ENCODE peak calls at places on chromosomes 11 and 22, in six cellular contexts. T is spleen, K is upper lobe of right lung, P is neural progenitor cell, V is Caco-2, W is heart left ventricle. Q is an unnamed sample. For H3K27me3, the result is how much of the 10 kb centered on the place peaks cover.

GRCh38 chr11:96199563-96200025 is 143.4 kb downstream of the MAML2 start:
- DNase-seq in P (no peak), V (no peak), K (no peak), W (no peak), T (no peak), Q (no peak)

GRCh38 chr11:4740735-4741134 is 29.0 kb downstream of the OR51F1 start:
- DNase-seq in K (no peak), V (no peak), W (no peak), P (no peak), T (no peak), Q (no peak)

GRCh38 chr22:22614065-22614464 is 30.3 kb upstream of the GGTLC2 start:
- DNase-seq in W (no peak), P (no peak), K (no peak), V (no peak), T (no peak), Q (no peak)

GRCh38 chr11:95661159-95661558 is 128.4 kb downstream of the FAM76B start:
- DNase-seq in K (no peak), V (no peak), T (no peak), P (no peak), W (no peak), Q (no peak)

GRCh38 chr22:25928038-25928437 is 186.1 kb downstream of the MYO18B start:
- DNase-seq in K (no peak), W (no peak), V (no peak), P (no peak), T (no peak), Q (no peak)

GRCh38 chr11:72432347-72433287 is 1.7 kb downstream of the CLPB start:
- DNase-seq in V (no peak), K (no peak), T (no peak), P (no peak), W (no peak), Q (no peak)

GRCh38 chr22:49869855-49870712 is 16.4 kb downstream of the ZBED4 start:
- DNase-seq in W (no peak), T (no peak), K (no peak), V (no peak), P (no peak), Q (no peak)

GRCh38 chr22:26534874-26535470 is 22.7 kb upstream of the TFIP11 start:
- DNase-seq in T (no peak), W (no peak), P (no peak), K (no peak), V (no peak), Q (no peak)

GRCh38 chr11:65112551-65113360 is 1.1 kb downstream of the TM7SF2 start:
- DNase-seq in K (peak), V (peak), W (peak), T (peak), P (peak), Q (peak)

GRCh38 chr11:64237484-64237951 is 3.1 kb downstream of the VEGFB start:
- DNase-seq in V (no peak), P (no peak), W (no peak), T (no peak), K (peak), Q (no peak)

GRCh38 chr11:122981388-122982264 is at the start of gene BSX:
- DNase-seq in K (peak), P (peak), T (no peak), W (peak), V (peak), Q (peak)

GRCh38 chr11:44609783-44610155 is 44.3 kb downstream of the CD82 start:
- DNase-seq in V (no peak), W (no peak), P (no peak), K (no peak), T (no peak), Q (no peak)

GRCh38 chr11:36455658-36456111 is 54.4 kb downstream of the TRAF6 start:
- DNase-seq in V (no peak), K (peak), P (peak), W (peak), T (no peak), Q (peak)

GRCh38 chr11:106482920-106483761 is 405.7 kb downstream of the AASDHPPT start:
- DNase-seq in K (no peak), V (no peak), T (no peak), W (no peak), P (peak), Q (no peak)

GRCh38 chr11:109849946-109850345 is 243.2 kb upstream of the ZC3H12C start:
- DNase-seq in K (no peak), W (no peak), T (no peak), V (no peak), P (peak), Q (no peak)

GRCh38 chr11:112394304-112394703 is 133.6 kb upstream of the PLET1 start:
- DNase-seq in V (no peak), K (no peak), T (no peak), W (no peak), P (no peak), Q (no peak)

GRCh38 chr22:43200031-43200430 is 13.1 kb upstream of the TTLL12 start:
- DNase-seq in V (no peak), P (no peak), W (no peak), T (no peak), K (no peak), Q (no peak)

GRCh38 chr22:42162728-42163489 is 32.3 kb upstream of the CYP2D6 start:
- DNase-seq in W (no peak), V (no peak), P (no peak), K (no peak), T (no peak), Q (no peak)

GRCh38 chr11:113618360-113618759 is 87.7 kb downstream of the TMPRSS5 start:
- DNase-seq in K (no peak), T (no peak), V (no peak), P (no peak), W (no peak), Q (no peak)

GRCh38 chr11:36102868-36103267 is 159.0 kb downstream of the LDLRAD3 start:
- DNase-seq in T (no peak), V (no peak), W (no peak), K (no peak), P (no peak), Q (no peak)

GRCh38 chr11:13667795-13668101 is 720 bp upstream of the FAR1 start:
- DNase-seq in T (no peak), P (no peak), W (no peak), V (no peak), K (no peak), Q (no peak)

GRCh38 chr11:61332266-61332822 is 561 bp downstream of the DDB1 start:
- DNase-seq in W (no peak), P (peak), K (no peak), V (no peak), T (no peak), Q (peak)

GRCh38 chr11:23789200-23789853 is 707.5 kb upstream of the LUZP2 start:
- DNase-seq in V (no peak), W (no peak), T (no peak), P (no peak), K (no peak), Q (no peak)

DNA sequence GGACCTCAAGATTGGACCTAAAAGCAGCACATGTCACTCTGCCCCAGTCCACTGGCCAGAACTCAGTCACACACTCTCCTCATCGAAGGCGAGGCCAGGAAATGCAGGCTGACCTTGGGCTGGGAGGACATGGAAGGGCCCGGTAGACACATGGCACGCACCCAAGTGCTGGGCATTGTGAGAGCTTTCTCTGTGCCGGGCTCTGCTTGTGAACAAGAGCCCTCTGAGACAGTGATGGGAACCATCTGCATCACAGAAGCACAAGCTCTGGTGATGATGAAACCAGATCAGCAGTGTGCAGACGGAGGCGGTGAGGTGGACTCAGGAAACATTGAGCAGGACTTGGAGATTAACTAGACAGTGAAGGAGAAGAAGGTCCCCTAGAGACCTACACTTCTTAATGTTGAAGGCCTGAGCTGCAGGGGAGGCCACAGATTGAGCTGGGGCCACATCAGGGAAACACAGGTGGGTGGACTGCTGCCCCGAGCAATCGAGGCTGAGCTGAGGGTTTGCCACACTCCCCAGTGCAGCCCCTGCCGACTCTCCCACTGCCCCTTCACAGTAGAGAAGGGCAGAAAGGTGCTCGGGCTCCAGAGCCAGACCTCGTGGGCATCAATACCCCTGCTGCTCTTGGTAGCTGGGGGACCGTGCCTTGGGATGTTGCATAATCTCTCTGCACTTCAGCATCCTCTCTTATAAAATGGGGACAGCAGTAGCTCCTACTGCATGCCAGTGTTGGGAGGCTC is 1460.5 kb downstream of the TBC1D22A start:
- DNase-seq in V (no peak), T (peak), K (no peak), W (no peak), P (no peak), Q (peak)
- H3K27me3 ChIP-seq in V (under half), T (under half), K (under half), W (under half), P (under half), Q (under half)

DNA sequence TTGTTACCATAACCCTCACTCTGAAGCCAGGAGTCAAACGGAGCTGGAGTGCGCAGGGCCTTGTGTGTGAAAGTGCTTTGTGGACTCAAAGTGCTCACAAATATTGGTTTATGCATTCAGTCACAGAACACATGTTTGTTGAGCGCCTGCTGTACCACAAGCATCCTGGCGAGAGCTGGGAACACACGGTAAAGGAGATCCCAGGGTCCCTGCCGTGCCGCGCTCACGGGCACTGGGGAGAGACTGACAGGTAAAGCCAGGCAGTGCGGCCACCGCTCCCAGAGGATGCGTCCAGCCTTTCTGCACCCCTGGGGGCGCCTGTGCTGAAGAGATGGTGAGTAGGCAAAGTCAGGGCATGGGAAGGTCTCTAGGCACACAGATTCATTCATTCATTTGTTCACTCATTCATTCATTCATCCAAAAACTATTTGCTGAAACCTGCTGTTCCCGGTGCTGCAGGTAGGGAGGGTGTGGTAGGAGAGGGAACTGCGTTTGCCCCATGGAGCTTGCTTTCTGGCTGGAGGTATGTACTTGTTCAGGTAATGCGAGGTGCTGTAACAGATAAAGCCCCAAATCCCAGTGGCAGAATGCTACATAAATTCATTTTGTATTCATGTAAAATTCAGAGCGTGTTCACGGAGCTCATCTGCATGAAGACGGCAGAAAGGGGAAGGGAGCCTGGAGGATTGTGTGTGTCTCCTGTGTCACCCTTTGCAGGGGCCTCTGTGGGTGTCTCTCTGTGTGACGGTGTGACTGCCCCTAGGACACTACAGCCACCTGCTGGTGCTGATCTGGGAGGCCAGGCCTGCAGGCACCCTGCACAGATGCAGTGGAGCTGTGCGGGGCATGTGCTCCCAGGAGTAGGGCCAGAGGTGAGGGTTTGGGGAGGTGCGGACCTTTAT is 167.0 kb upstream of the B3GAT1 start:
- DNase-seq in T (no peak), P (no peak), V (peak), W (no peak), K (no peak), Q (peak)
- TF ChIP-seq CTCF in T (no peak), P (peak), V (peak), W (no peak), K (no peak), Q (no peak)

DNA sequence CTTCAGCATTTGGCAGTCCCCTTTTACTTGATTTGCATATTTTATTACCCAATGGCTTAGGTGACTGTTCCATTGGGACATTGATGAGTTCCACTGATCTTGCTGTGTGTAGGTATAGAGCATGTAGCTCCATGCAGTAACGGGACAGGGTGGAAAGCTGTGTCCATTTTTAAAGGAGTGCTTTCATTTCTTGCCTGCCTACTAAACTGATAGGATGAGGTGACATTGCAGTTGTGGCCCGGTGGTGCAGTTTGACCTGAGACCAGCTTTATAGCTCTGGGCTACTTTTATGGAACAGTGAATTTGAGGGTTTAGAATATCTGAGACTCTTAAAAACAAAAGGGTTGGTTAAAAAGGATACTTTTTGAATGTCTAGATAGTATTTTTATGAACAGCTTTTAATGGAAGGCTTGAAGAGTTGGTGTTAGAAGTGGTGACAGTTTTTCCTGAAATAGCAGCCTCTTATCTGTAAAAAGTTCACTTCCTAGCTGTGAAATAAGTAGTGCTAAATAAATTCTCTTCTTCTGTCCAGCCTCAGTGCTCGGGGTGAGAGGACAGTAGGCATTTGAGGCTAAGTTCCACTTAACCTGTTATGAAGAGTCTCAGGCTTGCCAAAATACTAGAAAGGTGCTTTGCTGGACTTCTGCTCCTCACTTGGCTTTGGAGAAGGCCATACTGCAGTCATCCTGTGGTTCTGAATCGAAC is 27.0 kb downstream of the NAT10 start:
- DNase-seq in W (no peak), T (no peak), K (no peak), P (no peak), V (no peak), Q (no peak)
- H3K27me3 ChIP-seq in W (under half), T (under half), K (under half), P (under half), V (under half), Q (under half)

GRCh38 chr11:116171271-116172140 is 601.3 kb downstream of the BUD13 start:
- DNase-seq in T (no peak), K (no peak), V (no peak), P (no peak), W (no peak), Q (no peak)

GRCh38 chr11:116169776-116170175 is 603.0 kb downstream of the BUD13 start:
- DNase-seq in P (no peak), K (no peak), V (no peak), T (no peak), W (no peak), Q (no peak)

GRCh38 chr11:116168459-116168787 is 604.4 kb downstream of the BUD13 start:
- DNase-seq in W (no peak), V (no peak), K (no peak), T (no peak), P (no peak), Q (no peak)

GRCh38 chr11:116172156-116172555 is 600.6 kb downstream of the BUD13 start:
- DNase-seq in T (no peak), V (no peak), K (no peak), P (no peak), W (no peak), Q (no peak)

GRCh38 chr11:116170526-116171120 is 602.2 kb downstream of the BUD13 start:
- DNase-seq in W (no peak), V (no peak), T (no peak), K (no peak), P (no peak), Q (no peak)
- TF ChIP-seq CTCF in W (peak), V (peak), T (no peak), K (peak), P (peak), Q (no peak)

DNA sequence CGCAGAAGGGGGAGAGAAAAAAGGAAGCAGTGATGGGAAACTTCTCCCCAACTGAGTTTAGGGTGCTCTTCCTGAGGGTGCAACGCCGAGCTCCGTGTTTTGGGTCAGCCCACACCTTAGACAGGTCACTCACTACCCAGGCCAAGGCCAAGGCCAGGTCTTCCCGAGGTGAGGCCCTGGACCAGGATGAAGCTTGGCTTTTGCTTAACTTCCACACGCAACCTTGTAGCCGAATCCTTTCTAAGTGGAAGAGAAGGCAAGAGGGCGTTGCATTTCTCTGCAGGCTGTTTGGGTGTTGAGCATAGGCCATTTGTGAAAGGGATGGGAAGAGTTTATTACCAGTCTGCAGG is 1.4 kb downstream of the KREMEN1 start:
- DNase-seq in P (no peak), V (no peak), W (no peak), K (no peak), T (no peak), Q (peak)
- H3K27me3 ChIP-seq in P (half or more), V (under half), W (under half), K (under half), T (under half), Q (under half)

GRCh38 chr11:43557553-43558031 is 122.9 kb upstream of the HSD17B12 start:
- DNase-seq in V (no peak), W (no peak), P (peak), T (no peak), K (no peak), Q (peak)
- TF ChIP-seq CTCF in V (no peak), W (peak), P (peak), T (peak), K (peak), Q (peak)

Q was measured in testis.